ENCODE peak calls at places on chromosomes 6 and 20, in four cellular contexts. One of them, this sample, is unnamed.

GRCh38 chr6:15205321-15205720 is 40.5 kb upstream of the JARID2 start:
- DNase-seq in NAMALWA: no peak
- DNase-seq in retinal pigment epithelial cell: no peak
- DNase-seq in activated gamma-delta T cell treated with anti-CD3 and anti-CD28 coated beads, Interleukin-2, amount 50 U/mL, for 16 hours: no peak
- DNase-seq in this sample: peak

GRCh38 chr6:37053683-37054082 is 48.2 kb downstream of the FGD2 start:
- DNase-seq in retinal pigment epithelial cell: no peak
- DNase-seq in NAMALWA: no peak
- DNase-seq in activated gamma-delta T cell treated with anti-CD3 and anti-CD28 coated beads, Interleukin-2, amount 50 U/mL, for 16 hours: no peak
- DNase-seq in this sample: no peak

GRCh38 chr6:142008776-142009175 is 123.9 kb upstream of the GJE1 start:
- DNase-seq in retinal pigment epithelial cell: no peak
- DNase-seq in activated gamma-delta T cell treated with anti-CD3 and anti-CD28 coated beads, Interleukin-2, amount 50 U/mL, for 16 hours: no peak
- DNase-seq in NAMALWA: no peak
- DNase-seq in this sample: no peak

GRCh38 chr6:124870611-124871201 is 91.5 kb upstream of the RNF217 start:
- DNase-seq in retinal pigment epithelial cell: no peak
- DNase-seq in NAMALWA: no peak
- DNase-seq in activated gamma-delta T cell treated with anti-CD3 and anti-CD28 coated beads, Interleukin-2, amount 50 U/mL, for 16 hours: no peak
- DNase-seq in this sample: no peak

GRCh38 chr6:3390698-3391097 is 66.2 kb downstream of the SLC22A23 start:
- DNase-seq in activated gamma-delta T cell treated with anti-CD3 and anti-CD28 coated beads, Interleukin-2, amount 50 U/mL, for 16 hours: no peak
- DNase-seq in retinal pigment epithelial cell: no peak
- DNase-seq in NAMALWA: no peak
- DNase-seq in this sample: no peak

GRCh38 chr6:69813508-69813907 is 16.7 kb upstream of the LMBRD1 start:
- DNase-seq in activated gamma-delta T cell treated with anti-CD3 and anti-CD28 coated beads, Interleukin-2, amount 50 U/mL, for 16 hours: no peak
- DNase-seq in NAMALWA: peak
- DNase-seq in retinal pigment epithelial cell: no peak
- DNase-seq in this sample: no peak

GRCh38 chr6:170178561-170179477 is 112.1 kb downstream of the DLL1 start:
- DNase-seq in retinal pigment epithelial cell: peak
- DNase-seq in activated gamma-delta T cell treated with anti-CD3 and anti-CD28 coated beads, Interleukin-2, amount 50 U/mL, for 16 hours: no peak
- DNase-seq in NAMALWA: no peak
- DNase-seq in this sample: no peak

GRCh38 chr6:158033077-158033750 is 51.6 kb downstream of the SYNJ2 start:
- DNase-seq in NAMALWA: no peak
- DNase-seq in activated gamma-delta T cell treated with anti-CD3 and anti-CD28 coated beads, Interleukin-2, amount 50 U/mL, for 16 hours: no peak
- DNase-seq in retinal pigment epithelial cell: no peak
- DNase-seq in this sample: no peak

GRCh38 chr6:113909224-113909856 is 52.2 kb downstream of the MARCKS start:
- DNase-seq in NAMALWA: peak
- DNase-seq in activated gamma-delta T cell treated with anti-CD3 and anti-CD28 coated beads, Interleukin-2, amount 50 U/mL, for 16 hours: no peak
- DNase-seq in retinal pigment epithelial cell: no peak
- DNase-seq in this sample: no peak

GRCh38 chr20:50246367-50247195 is 56.0 kb downstream of the CEBPB start:
- DNase-seq in activated gamma-delta T cell treated with anti-CD3 and anti-CD28 coated beads, Interleukin-2, amount 50 U/mL, for 16 hours: no peak
- DNase-seq in NAMALWA: no peak
- DNase-seq in retinal pigment epithelial cell: no peak
- DNase-seq in this sample: no peak

GRCh38 chr6:70108230-70108629 is 194.7 kb downstream of the COL9A1 start:
- DNase-seq in retinal pigment epithelial cell: no peak
- DNase-seq in NAMALWA: peak
- DNase-seq in activated gamma-delta T cell treated with anti-CD3 and anti-CD28 coated beads, Interleukin-2, amount 50 U/mL, for 16 hours: no peak
- DNase-seq in this sample: no peak

GRCh38 chr6:107488875-107489635 is 862 bp upstream of the SOBP start:
- DNase-seq in NAMALWA: peak
- DNase-seq in retinal pigment epithelial cell: no peak
- DNase-seq in activated gamma-delta T cell treated with anti-CD3 and anti-CD28 coated beads, Interleukin-2, amount 50 U/mL, for 16 hours: no peak
- DNase-seq in this sample: no peak

GRCh38 chr20:47785321-47785899 is at the start of gene SULF2:
- DNase-seq in retinal pigment epithelial cell: no peak
- DNase-seq in activated gamma-delta T cell treated with anti-CD3 and anti-CD28 coated beads, Interleukin-2, amount 50 U/mL, for 16 hours: no peak
- DNase-seq in NAMALWA: no peak
- DNase-seq in this sample: no peak

GRCh38 chr6:84003140-84003539 is 30.4 kb upstream of the MRAP2 start:
- DNase-seq in activated gamma-delta T cell treated with anti-CD3 and anti-CD28 coated beads, Interleukin-2, amount 50 U/mL, for 16 hours: no peak
- DNase-seq in NAMALWA: no peak
- DNase-seq in retinal pigment epithelial cell: no peak
- DNase-seq in this sample: no peak

GRCh38 chr6:111894272-111894671 is 21.0 kb upstream of the FYN start:
- DNase-seq in NAMALWA: no peak
- DNase-seq in retinal pigment epithelial cell: no peak
- DNase-seq in activated gamma-delta T cell treated with anti-CD3 and anti-CD28 coated beads, Interleukin-2, amount 50 U/mL, for 16 hours: no peak
- DNase-seq in this sample: no peak

GRCh38 chr20:62236200-62236599 is 2.1 kb upstream of the OSBPL2 start:
- DNase-seq in activated gamma-delta T cell treated with anti-CD3 and anti-CD28 coated beads, Interleukin-2, amount 50 U/mL, for 16 hours: no peak
- DNase-seq in NAMALWA: no peak
- DNase-seq in retinal pigment epithelial cell: no peak
- DNase-seq in this sample: no peak

GRCh38 chr20:61234224-61234623 is 17.8 kb upstream of the CDH4 start:
- DNase-seq in retinal pigment epithelial cell: no peak
- DNase-seq in NAMALWA: no peak
- DNase-seq in activated gamma-delta T cell treated with anti-CD3 and anti-CD28 coated beads, Interleukin-2, amount 50 U/mL, for 16 hours: no peak
- DNase-seq in this sample: no peak

GRCh38 chr6:23091795-23092194 is 522.4 kb downstream of the HDGFL1 start:
- DNase-seq in activated gamma-delta T cell treated with anti-CD3 and anti-CD28 coated beads, Interleukin-2, amount 50 U/mL, for 16 hours: no peak
- DNase-seq in NAMALWA: no peak
- DNase-seq in retinal pigment epithelial cell: no peak
- DNase-seq in this sample: no peak

GRCh38 chr6:118589186-118589585 is 41.1 kb downstream of the PLN start:
- DNase-seq in NAMALWA: no peak
- DNase-seq in activated gamma-delta T cell treated with anti-CD3 and anti-CD28 coated beads, Interleukin-2, amount 50 U/mL, for 16 hours: no peak
- DNase-seq in retinal pigment epithelial cell: no peak
- DNase-seq in this sample: no peak

GRCh38 chr6:94636780-94637385 is 940.5 kb upstream of the MANEA start:
- DNase-seq in activated gamma-delta T cell treated with anti-CD3 and anti-CD28 coated beads, Interleukin-2, amount 50 U/mL, for 16 hours: no peak
- DNase-seq in NAMALWA: peak
- DNase-seq in retinal pigment epithelial cell: no peak
- DNase-seq in this sample: no peak

GRCh38 chr20:58267389-58268215 is 39.1 kb upstream of the ANKRD60 start:
- DNase-seq in NAMALWA: no peak
- DNase-seq in retinal pigment epithelial cell: no peak
- DNase-seq in activated gamma-delta T cell treated with anti-CD3 and anti-CD28 coated beads, Interleukin-2, amount 50 U/mL, for 16 hours: no peak
- DNase-seq in this sample: no peak

GRCh38 chr6:5950448-5950847 is 56.3 kb downstream of the NRN1 start:
- DNase-seq in retinal pigment epithelial cell: no peak
- DNase-seq in NAMALWA: peak
- DNase-seq in activated gamma-delta T cell treated with anti-CD3 and anti-CD28 coated beads, Interleukin-2, amount 50 U/mL, for 16 hours: no peak
- DNase-seq in this sample: no peak

GRCh38 chr20:5118220-5119142 is 1.3 kb downstream of the PCNA start:
- DNase-seq in NAMALWA: peak
- DNase-seq in retinal pigment epithelial cell: no peak
- DNase-seq in activated gamma-delta T cell treated with anti-CD3 and anti-CD28 coated beads, Interleukin-2, amount 50 U/mL, for 16 hours: no peak
- DNase-seq in this sample: no peak

GRCh38 chr6:143397229-143398222 is 53.0 kb downstream of the ADAT2 start:
- DNase-seq in activated gamma-delta T cell treated with anti-CD3 and anti-CD28 coated beads, Interleukin-2, amount 50 U/mL, for 16 hours: peak
- DNase-seq in NAMALWA: no peak
- DNase-seq in retinal pigment epithelial cell: peak
- DNase-seq in this sample: peak

GRCh38 chr20:61184194-61184593 is 67.9 kb upstream of the CDH4 start:
- DNase-seq in activated gamma-delta T cell treated with anti-CD3 and anti-CD28 coated beads, Interleukin-2, amount 50 U/mL, for 16 hours: no peak
- DNase-seq in NAMALWA: no peak
- DNase-seq in retinal pigment epithelial cell: no peak
- DNase-seq in this sample: no peak

GRCh38 chr6:98833101-98834059 is 994 bp upstream of the POU3F2 start:
- DNase-seq in NAMALWA: no peak
- DNase-seq in retinal pigment epithelial cell: no peak
- DNase-seq in activated gamma-delta T cell treated with anti-CD3 and anti-CD28 coated beads, Interleukin-2, amount 50 U/mL, for 16 hours: no peak
- DNase-seq in this sample: no peak

GRCh38 chr20:9441948-9442347 is 72.4 kb upstream of the LAMP5 start:
- DNase-seq in activated gamma-delta T cell treated with anti-CD3 and anti-CD28 coated beads, Interleukin-2, amount 50 U/mL, for 16 hours: no peak
- DNase-seq in retinal pigment epithelial cell: no peak
- DNase-seq in NAMALWA: no peak
- DNase-seq in this sample: no peak

GRCh38 chr20:43658068-43658722 is 8.7 kb upstream of the MYBL2 start:
- DNase-seq in NAMALWA: no peak
- DNase-seq in activated gamma-delta T cell treated with anti-CD3 and anti-CD28 coated beads, Interleukin-2, amount 50 U/mL, for 16 hours: no peak
- DNase-seq in retinal pigment epithelial cell: peak
- DNase-seq in this sample: no peak

GRCh38 chr6:127420558-127420957 is 38.6 kb downstream of the KIAA0408 start:
- DNase-seq in retinal pigment epithelial cell: peak
- DNase-seq in activated gamma-delta T cell treated with anti-CD3 and anti-CD28 coated beads, Interleukin-2, amount 50 U/mL, for 16 hours: peak
- DNase-seq in NAMALWA: peak
- DNase-seq in this sample: peak

GRCh38 chr20:21232546-21233280 is 70.4 kb upstream of the XRN2 start:
- DNase-seq in activated gamma-delta T cell treated with anti-CD3 and anti-CD28 coated beads, Interleukin-2, amount 50 U/mL, for 16 hours: no peak
- DNase-seq in NAMALWA: no peak
- DNase-seq in retinal pigment epithelial cell: no peak
- DNase-seq in this sample: no peak

GRCh38 chr20:51125774-51126173 is 102.9 kb upstream of the KCNG1 start:
- DNase-seq in activated gamma-delta T cell treated with anti-CD3 and anti-CD28 coated beads, Interleukin-2, amount 50 U/mL, for 16 hours: no peak
- DNase-seq in retinal pigment epithelial cell: no peak
- DNase-seq in NAMALWA: no peak
- DNase-seq in this sample: no peak

GRCh38 chr6:98832282-98833100 is 1.9 kb upstream of the POU3F2 start:
- DNase-seq in activated gamma-delta T cell treated with anti-CD3 and anti-CD28 coated beads, Interleukin-2, amount 50 U/mL, for 16 hours: no peak
- DNase-seq in retinal pigment epithelial cell: no peak
- DNase-seq in NAMALWA: no peak
- DNase-seq in this sample: no peak

GRCh38 chr20:1327241-1327653 is 1.7 kb downstream of the SDCBP2 start:
- DNase-seq in NAMALWA: no peak
- DNase-seq in retinal pigment epithelial cell: no peak
- DNase-seq in activated gamma-delta T cell treated with anti-CD3 and anti-CD28 coated beads, Interleukin-2, amount 50 U/mL, for 16 hours: no peak
- DNase-seq in this sample: no peak

GRCh38 chr6:14337157-14337556 is 219.6 kb downstream of the CD83 start:
- DNase-seq in NAMALWA: no peak
- DNase-seq in activated gamma-delta T cell treated with anti-CD3 and anti-CD28 coated beads, Interleukin-2, amount 50 U/mL, for 16 hours: no peak
- DNase-seq in retinal pigment epithelial cell: no peak
- DNase-seq in this sample: no peak

GRCh38 chr6:31393932-31394331 is 9.5 kb upstream of the MICA start:
- DNase-seq in retinal pigment epithelial cell: no peak
- DNase-seq in activated gamma-delta T cell treated with anti-CD3 and anti-CD28 coated beads, Interleukin-2, amount 50 U/mL, for 16 hours: no peak
- DNase-seq in NAMALWA: no peak
- DNase-seq in this sample: no peak

GRCh38 chr6:88641178-88641903 is 322.1 kb downstream of the RNGTT start:
- DNase-seq in activated gamma-delta T cell treated with anti-CD3 and anti-CD28 coated beads, Interleukin-2, amount 50 U/mL, for 16 hours: no peak
- DNase-seq in NAMALWA: peak
- DNase-seq in retinal pigment epithelial cell: no peak
- DNase-seq in this sample: no peak

This sample was measured in epithelial cell of proximal tubule.